ENCODE peak calls at places on chromosomes 11 and 22, in five cellular contexts. One of them, this sample, is unnamed.
A peak's percentile ranks its signal among the peaks of the same experiment; 100 is the strongest.

GRCh38 chr11:73087730-73088129 is 54.4 kb downstream of the FCHSD2 start:
- DNase-seq in K562: no peak
- DNase-seq in H1: no peak
- DNase-seq in SK-N-SH: no peak
- DNase-seq in GM12878: peak; percentile 53
- DNase-seq in this sample: peak; percentile 17

GRCh38 chr22:50058338-50059184 is 463 bp upstream of the TTLL8 start:
- DNase-seq in K562: no peak
- DNase-seq in H1: no peak
- DNase-seq in SK-N-SH: peak; percentile 68
- DNase-seq in GM12878: no peak
- DNase-seq in this sample: no peak

GRCh38 chr11:85953491-85954143 is 98.4 kb downstream of the CCDC83 start:
- DNase-seq in K562: peak; percentile 18
- DNase-seq in H1: no peak
- DNase-seq in SK-N-SH: no peak
- DNase-seq in GM12878: no peak
- DNase-seq in this sample: no peak

GRCh38 chr11:2833051-2833937 is 52.3 kb downstream of the CDKN1C start:
- DNase-seq in K562: no peak
- DNase-seq in H1: no peak
- DNase-seq in SK-N-SH: no peak
- DNase-seq in GM12878: no peak
- DNase-seq in this sample: no peak

GRCh38 chr22:30005213-30005857 is 74.9 kb upstream of the HORMAD2 start:
- DNase-seq in K562: peak; percentile 69
- DNase-seq in H1: peak; percentile 90
- DNase-seq in SK-N-SH: peak; percentile 63
- DNase-seq in GM12878: peak; percentile 17
- DNase-seq in this sample: peak; percentile 60

GRCh38 chr11:58775066-58775708 is 43.4 kb upstream of the GLYAT start:
- DNase-seq in K562: no peak
- DNase-seq in H1: no peak
- DNase-seq in SK-N-SH: no peak
- DNase-seq in GM12878: no peak
- DNase-seq in this sample: no peak

GRCh38 chr11:12280199-12280837 is 97.1 kb upstream of the PARVA start:
- DNase-seq in K562: no peak
- DNase-seq in H1: peak; percentile 24
- DNase-seq in SK-N-SH: no peak
- DNase-seq in GM12878: no peak
- DNase-seq in this sample: no peak

GRCh38 chr11:78289547-78290292 is 101.0 kb downstream of the USP35 start:
- DNase-seq in K562: no peak
- DNase-seq in H1: no peak
- DNase-seq in SK-N-SH: no peak
- DNase-seq in GM12878: no peak
- DNase-seq in this sample: no peak

GRCh38 chr11:9855579-9856260 is 191.8 kb downstream of the SWAP70 start:
- DNase-seq in K562: no peak
- DNase-seq in H1: no peak
- DNase-seq in SK-N-SH: no peak
- DNase-seq in GM12878: peak; percentile 8
- DNase-seq in this sample: no peak

GRCh38 chr11:76661835-76662434 is 8.6 kb downstream of the LRRC32 start:
- DNase-seq in K562: no peak
- DNase-seq in H1: no peak
- DNase-seq in SK-N-SH: no peak
- DNase-seq in GM12878: no peak
- DNase-seq in this sample: no peak

GRCh38 chr11:44774131-44774530 is 47.4 kb downstream of the TSPAN18 start:
- DNase-seq in K562: no peak
- DNase-seq in H1: peak; percentile 51
- DNase-seq in SK-N-SH: no peak
- DNase-seq in GM12878: no peak
- DNase-seq in this sample: no peak

GRCh38 chr22:20180640-20181039 is 29.8 kb upstream of the CCDC188 start:
- DNase-seq in K562: no peak
- DNase-seq in H1: no peak
- DNase-seq in SK-N-SH: no peak
- DNase-seq in GM12878: no peak
- DNase-seq in this sample: no peak

GRCh38 chr11:13462928-13463778 is at the start of gene BTBD10:
- DNase-seq in K562: peak; percentile 95
- DNase-seq in H1: peak; percentile 86
- DNase-seq in SK-N-SH: peak; percentile 93
- DNase-seq in GM12878: peak; percentile 89
- DNase-seq in this sample: peak; percentile 93

GRCh38 chr11:130877532-130877931 is 38.7 kb downstream of the SNX19 start:
- DNase-seq in K562: no peak
- DNase-seq in H1: no peak
- DNase-seq in SK-N-SH: no peak
- DNase-seq in GM12878: no peak
- DNase-seq in this sample: no peak

GRCh38 chr11:96167787-96168186 is 175.2 kb downstream of the MAML2 start:
- DNase-seq in K562: no peak
- DNase-seq in H1: no peak
- DNase-seq in SK-N-SH: no peak
- DNase-seq in GM12878: no peak
- DNase-seq in this sample: no peak

GRCh38 chr11:88102595-88102929 is 72.7 kb downstream of the RAB38 start:
- DNase-seq in K562: no peak
- DNase-seq in H1: no peak
- DNase-seq in SK-N-SH: no peak
- DNase-seq in GM12878: no peak
- DNase-seq in this sample: no peak
- TF ChIP-seq GABPA in K562: no peak
- TF ChIP-seq GABPA in H1: no peak
- TF ChIP-seq GABPA in SK-N-SH: no peak
- TF ChIP-seq GABPA in GM12878: no peak
- TF ChIP-seq GABPA in this sample: no peak

GRCh38 chr11:7422544-7423331 is 62.6 kb upstream of the OLFML1 start:
- DNase-seq in K562: no peak
- DNase-seq in H1: no peak
- DNase-seq in SK-N-SH: no peak
- DNase-seq in GM12878: no peak
- DNase-seq in this sample: no peak
- TF ChIP-seq GABPA in K562: no peak
- TF ChIP-seq GABPA in H1: no peak
- TF ChIP-seq GABPA in SK-N-SH: no peak
- TF ChIP-seq GABPA in GM12878: no peak
- TF ChIP-seq GABPA in this sample: no peak

DNA sequence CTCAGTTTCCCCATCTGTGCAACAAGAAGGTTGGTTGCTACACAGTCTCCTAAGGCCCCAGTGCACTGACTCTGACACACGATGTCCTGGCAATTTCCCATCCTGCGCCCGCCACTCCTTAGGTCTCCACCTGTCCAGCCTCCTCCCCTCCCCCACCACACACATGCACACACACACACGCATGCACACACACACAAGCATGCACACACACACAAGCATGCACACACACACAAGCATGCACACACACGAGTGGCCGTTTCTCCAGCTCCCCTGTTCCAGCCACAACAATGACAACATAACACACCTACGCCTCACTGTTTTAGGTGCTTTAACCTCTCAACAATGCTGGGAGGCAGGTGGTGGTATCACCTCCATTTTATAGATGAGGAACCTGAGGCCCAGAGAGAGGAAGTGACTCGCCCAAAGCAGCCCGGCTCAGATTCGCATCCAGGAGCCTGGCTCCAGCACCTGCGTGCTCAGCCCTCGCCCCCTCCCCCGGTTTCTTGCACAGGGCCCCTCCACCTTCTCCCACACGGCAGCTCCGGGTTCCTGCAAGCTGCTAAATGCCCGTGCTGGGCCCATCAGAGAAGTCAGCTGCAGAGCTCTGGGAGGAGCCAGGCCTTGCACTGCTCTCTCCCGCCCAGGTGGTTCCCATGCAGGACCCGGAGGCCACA is 13.0 kb downstream of the CYTH4 start:
- DNase-seq in K562: no peak
- DNase-seq in H1: no peak
- DNase-seq in SK-N-SH: no peak
- DNase-seq in GM12878: no peak
- DNase-seq in this sample: no peak
- TF ChIP-seq GABPA in K562: no peak
- TF ChIP-seq GABPA in H1: no peak
- TF ChIP-seq GABPA in SK-N-SH: no peak
- TF ChIP-seq GABPA in GM12878: no peak
- TF ChIP-seq GABPA in this sample: no peak

GRCh38 chr11:116984589-116984988 is 113.6 kb downstream of the SIK3 start:
- DNase-seq in K562: no peak
- DNase-seq in H1: no peak
- DNase-seq in SK-N-SH: no peak
- DNase-seq in GM12878: no peak
- DNase-seq in this sample: peak; percentile 77
- TF ChIP-seq GABPA in K562: no peak
- TF ChIP-seq GABPA in H1: no peak
- TF ChIP-seq GABPA in SK-N-SH: no peak
- TF ChIP-seq GABPA in GM12878: no peak
- TF ChIP-seq GABPA in this sample: no peak

GRCh38 chr11:71252434-71252781 is at the start of gene SHANK2:
- DNase-seq in K562: no peak
- DNase-seq in H1: peak; percentile 82
- DNase-seq in SK-N-SH: peak; percentile 60
- DNase-seq in GM12878: no peak
- DNase-seq in this sample: no peak
- TF ChIP-seq GABPA in K562: no peak
- TF ChIP-seq GABPA in H1: no peak
- TF ChIP-seq GABPA in SK-N-SH: no peak
- TF ChIP-seq GABPA in GM12878: no peak
- TF ChIP-seq GABPA in this sample: no peak

GRCh38 chr11:70244698-70245097 is 25.8 kb upstream of the PPFIA1 start:
- DNase-seq in K562: no peak
- DNase-seq in H1: no peak
- DNase-seq in SK-N-SH: no peak
- DNase-seq in GM12878: no peak
- DNase-seq in this sample: no peak
- TF ChIP-seq GABPA in K562: no peak
- TF ChIP-seq GABPA in H1: no peak
- TF ChIP-seq GABPA in SK-N-SH: no peak
- TF ChIP-seq GABPA in GM12878: no peak
- TF ChIP-seq GABPA in this sample: no peak

DNA sequence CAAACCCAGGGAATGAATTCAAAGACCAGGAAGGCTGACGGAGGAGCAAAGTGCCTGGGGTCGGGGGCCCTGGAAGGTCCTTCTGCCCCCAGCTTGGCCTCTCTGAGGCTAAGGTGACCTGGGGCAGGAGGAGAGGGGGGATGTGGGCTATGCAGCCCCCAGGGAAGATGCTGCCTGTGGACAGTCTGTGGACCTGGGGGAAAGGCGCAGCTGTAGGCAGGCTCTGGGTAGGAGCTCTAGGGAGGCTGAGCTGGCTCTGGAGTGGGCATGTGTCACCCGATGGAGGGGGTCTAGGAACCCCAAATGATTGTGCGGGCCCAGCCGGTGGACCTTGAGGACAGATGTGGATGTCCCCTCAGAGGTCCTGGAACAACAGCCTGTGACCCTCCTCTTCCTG is 42.8 kb downstream of the WNT7B start:
- DNase-seq in K562: no peak
- DNase-seq in H1: no peak
- DNase-seq in SK-N-SH: no peak
- DNase-seq in GM12878: no peak
- DNase-seq in this sample: no peak
- TF ChIP-seq GABPA in K562: no peak
- TF ChIP-seq GABPA in H1: no peak
- TF ChIP-seq GABPA in SK-N-SH: no peak
- TF ChIP-seq GABPA in GM12878: no peak
- TF ChIP-seq GABPA in this sample: no peak

GRCh38 chr22:27476729-27477128 is 324.8 kb downstream of the MN1 start:
- DNase-seq in K562: no peak
- DNase-seq in H1: no peak
- DNase-seq in SK-N-SH: no peak
- DNase-seq in GM12878: no peak
- DNase-seq in this sample: no peak

GRCh38 chr22:27483095-27483798 is 318.3 kb downstream of the MN1 start:
- DNase-seq in K562: no peak
- DNase-seq in H1: no peak
- DNase-seq in SK-N-SH: no peak
- DNase-seq in GM12878: no peak
- DNase-seq in this sample: no peak

GRCh38 chr22:27482414-27482813 is 319.1 kb downstream of the MN1 start:
- DNase-seq in K562: no peak
- DNase-seq in H1: no peak
- DNase-seq in SK-N-SH: no peak
- DNase-seq in GM12878: no peak
- DNase-seq in this sample: no peak

GRCh38 chr22:27477171-27477570 is 324.4 kb downstream of the MN1 start:
- DNase-seq in K562: no peak
- DNase-seq in H1: no peak
- DNase-seq in SK-N-SH: no peak
- DNase-seq in GM12878: no peak
- DNase-seq in this sample: no peak

DNA sequence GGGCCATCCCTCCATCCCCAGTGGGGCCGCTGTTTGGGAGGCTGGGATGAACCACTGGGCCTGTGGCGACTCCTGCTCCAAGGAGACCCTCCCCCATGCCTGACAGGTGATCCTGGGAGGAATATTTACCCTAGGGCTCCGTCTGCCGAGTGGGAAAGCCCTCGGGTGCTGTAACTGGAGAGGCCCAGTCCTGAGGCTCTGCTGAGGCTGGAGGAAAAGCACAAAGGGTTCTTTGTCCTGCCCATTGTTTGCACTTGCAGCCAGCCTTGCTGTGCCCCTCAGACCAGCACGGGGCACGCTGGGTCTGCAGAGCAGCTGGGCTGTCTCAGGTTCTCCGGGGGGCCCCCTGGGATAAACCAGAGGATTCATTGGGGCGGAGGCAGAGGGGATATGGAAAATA is 321.1 kb downstream of the MN1 start:
- DNase-seq in K562: no peak
- DNase-seq in H1: peak; percentile 54
- DNase-seq in SK-N-SH: no peak
- DNase-seq in GM12878: no peak
- DNase-seq in this sample: no peak
- TF ChIP-seq GABPA in K562: no peak
- TF ChIP-seq GABPA in H1: no peak
- TF ChIP-seq GABPA in SK-N-SH: no peak
- TF ChIP-seq GABPA in GM12878: no peak
- TF ChIP-seq GABPA in this sample: no peak